ENCODE peak calls at places on chromosome 2, in six cellular contexts. K, J, G, E, H and A are unnamed samples.

GRCh38 chr2:215002500-215002899 is 135.9 kb downstream of the ABCA12 start:
- DNase-seq in J (peak), H (peak), K (no peak), G (peak), E (no peak), A (peak)

GRCh38 chr2:75915851-75916634 is 205.3 kb upstream of the GCFC2 start:
- DNase-seq in G (no peak), K (no peak), J (no peak), H (no peak), E (no peak), A (no peak)

GRCh38 chr2:234191819-234192407 is 141.4 kb downstream of the SPP2 start:
- DNase-seq in G (no peak), J (no peak), E (no peak), K (no peak), H (peak), A (no peak)

GRCh38 chr2:63658176-63658968 is 69.6 kb downstream of the MDH1 start:
- DNase-seq in J (no peak), K (no peak), E (no peak), H (no peak), G (no peak), A (peak)

GRCh38 chr2:202112041-202112440 is 39.0 kb downstream of the KIAA2012 start:
- DNase-seq in K (no peak), J (no peak), H (no peak), E (no peak), G (peak), A (no peak)

GRCh38 chr2:181234429-181235410 is 222.5 kb upstream of the ITGA4 start:
- DNase-seq in H (no peak), J (no peak), K (no peak), E (no peak), G (no peak), A (no peak)

GRCh38 chr2:238716585-238716984 is 131.3 kb upstream of the TWIST2 start:
- DNase-seq in K (no peak), J (no peak), E (no peak), G (no peak), H (no peak), A (no peak)

GRCh38 chr2:119574864-119575263 is 30.6 kb downstream of the CFAP221 start:
- DNase-seq in G (no peak), E (no peak), K (no peak), H (no peak), J (no peak), A (no peak)

GRCh38 chr2:189002079-189002478 is 27.9 kb downstream of the COL3A1 start:
- DNase-seq in E (no peak), K (no peak), G (no peak), H (peak), J (no peak), A (peak)

GRCh38 chr2:60336442-60337141 is 216.9 kb downstream of the BCL11A start:
- DNase-seq in G (no peak), K (no peak), J (no peak), E (no peak), H (no peak), A (no peak)

GRCh38 chr2:187552959-187553681 is 1.1 kb downstream of the TFPI start:
- DNase-seq in G (peak), K (no peak), E (no peak), J (peak), H (no peak), A (peak)

GRCh38 chr2:233441161-233442027 is 87.1 kb downstream of the DGKD start:
- DNase-seq in E (no peak), J (no peak), K (no peak), G (no peak), H (no peak), A (no peak)

GRCh38 chr2:100741880-100742814 is 77.8 kb upstream of the NPAS2 start:
- DNase-seq in G (no peak), H (no peak), E (no peak), J (peak), K (no peak), A (no peak)

DNA sequence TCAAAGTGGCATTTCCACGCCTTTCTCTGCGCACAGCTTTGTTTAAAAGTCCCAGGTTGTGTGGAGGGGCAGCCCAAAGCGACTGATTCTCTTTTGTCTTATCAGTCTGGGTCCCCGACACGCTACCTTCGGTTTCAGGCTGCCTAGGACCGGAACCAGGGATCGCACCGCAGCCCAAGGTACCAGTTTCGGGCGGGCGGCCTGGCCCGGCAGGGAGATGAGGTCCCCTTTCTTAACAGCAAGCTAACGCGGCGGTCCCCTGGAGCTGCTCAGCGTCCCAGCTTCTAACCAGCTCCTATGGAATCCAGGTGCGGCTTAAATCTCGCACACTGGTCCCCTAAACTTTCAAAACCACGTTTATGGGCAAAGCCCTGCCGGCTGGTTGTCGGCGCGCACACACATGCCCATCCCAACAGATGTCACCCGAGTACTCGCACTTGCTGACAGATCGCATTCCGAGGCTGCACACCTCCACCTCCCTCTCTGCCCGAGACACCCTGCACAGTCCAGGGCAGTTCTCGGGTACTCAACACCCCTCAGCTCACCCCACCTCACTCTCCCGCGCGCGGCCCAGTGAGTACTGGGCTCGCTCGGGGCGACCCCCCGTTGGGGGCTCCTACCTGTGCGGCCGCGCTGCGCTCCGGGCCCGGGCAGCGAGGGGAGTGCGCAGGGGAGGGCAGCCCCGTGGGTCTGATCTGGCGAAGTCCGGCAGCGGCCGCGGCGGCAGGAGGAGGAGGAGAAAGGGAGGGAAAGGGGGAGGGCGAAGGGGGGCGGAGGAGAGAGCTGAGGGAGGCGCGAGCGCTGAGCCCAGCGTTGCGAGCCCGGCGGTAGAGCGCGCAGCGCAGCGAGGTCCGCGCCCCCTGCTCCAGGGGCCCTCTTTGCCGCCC is at the start of gene EFEMP1:
- DNase-seq in E (no peak), G (no peak), H (no peak), J (no peak), K (peak), A (peak)
- TF ChIP-seq POLR2A in E (no peak), G (no peak), H (no peak), J (no peak), K (no peak), A (peak)

GRCh38 chr2:951224-952006 is 766 bp downstream of the SNTG2 start:
- DNase-seq in G (no peak), H (no peak), E (no peak), K (no peak), J (no peak), A (no peak)

GRCh38 chr2:950627-950992 is at the start of gene SNTG2:
- DNase-seq in E (no peak), H (no peak), K (peak), G (peak), J (no peak), A (no peak)

GRCh38 chr2:946073-947005 is 4.3 kb upstream of the SNTG2 start:
- DNase-seq in H (no peak), E (peak), G (no peak), K (peak), J (no peak), A (no peak)

GRCh38 chr2:949894-950626 is 589 bp upstream of the SNTG2 start:
- DNase-seq in K (peak), H (no peak), E (no peak), G (no peak), J (no peak), A (no peak)

GRCh38 chr2:949384-949893 is 1.2 kb upstream of the SNTG2 start:
- DNase-seq in G (no peak), H (no peak), E (no peak), J (no peak), K (no peak), A (no peak)
- H3K4me3 ChIP-seq in G (no peak), H (no peak), E (peak), J (no peak), K (peak), A (no peak)

DNA sequence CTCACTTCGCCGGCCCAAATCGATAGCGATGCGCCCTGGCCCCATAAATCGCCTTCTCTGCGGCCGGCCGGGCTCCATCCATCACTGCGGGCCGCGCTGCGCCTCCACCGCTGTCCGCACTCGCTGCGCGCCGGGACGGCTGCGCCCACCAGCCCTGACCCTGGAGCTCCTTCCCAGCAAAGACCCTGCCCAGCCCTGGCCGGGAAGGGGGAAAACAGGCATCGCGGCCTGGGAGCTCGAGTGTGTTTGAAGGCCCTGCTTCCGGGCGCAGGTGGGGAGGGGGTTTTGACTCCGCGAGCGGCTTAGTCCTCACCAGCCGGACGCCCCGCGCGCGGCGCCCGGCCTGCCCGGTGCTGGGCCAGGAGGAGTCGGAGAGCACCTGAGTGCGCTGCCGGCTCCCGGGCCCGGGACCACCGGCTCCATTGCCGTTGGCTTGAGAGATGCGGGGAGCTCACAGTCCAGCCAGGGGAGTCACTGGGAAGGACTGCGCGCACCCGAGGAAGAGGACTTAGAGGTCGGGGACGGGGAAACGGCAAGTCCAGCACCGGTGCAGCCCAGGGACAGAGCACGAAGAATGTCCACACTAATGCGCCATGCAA is 1.1 kb downstream of the PAX8 start:
- DNase-seq in E (no peak), J (no peak), K (no peak), G (no peak), H (no peak), A (no peak)
- TF ChIP-seq EZH2 in E (no peak), J (no peak), K (no peak), G (no peak), H (no peak), A (peak)

GRCh38 chr2:26249625-26250024 is 4.9 kb downstream of the HADHB start:
- DNase-seq in K (no peak), H (no peak), J (no peak), G (no peak), E (no peak), A (no peak)

GRCh38 chr2:26246818-26247217 is 2.1 kb downstream of the HADHB start:
- DNase-seq in K (no peak), J (no peak), G (peak), H (no peak), E (peak), A (no peak)

GRCh38 chr2:26255735-26256384 is 11.1 kb downstream of the HADHB start:
- DNase-seq in J (no peak), H (no peak), G (no peak), E (no peak), K (no peak), A (peak)

DNA sequence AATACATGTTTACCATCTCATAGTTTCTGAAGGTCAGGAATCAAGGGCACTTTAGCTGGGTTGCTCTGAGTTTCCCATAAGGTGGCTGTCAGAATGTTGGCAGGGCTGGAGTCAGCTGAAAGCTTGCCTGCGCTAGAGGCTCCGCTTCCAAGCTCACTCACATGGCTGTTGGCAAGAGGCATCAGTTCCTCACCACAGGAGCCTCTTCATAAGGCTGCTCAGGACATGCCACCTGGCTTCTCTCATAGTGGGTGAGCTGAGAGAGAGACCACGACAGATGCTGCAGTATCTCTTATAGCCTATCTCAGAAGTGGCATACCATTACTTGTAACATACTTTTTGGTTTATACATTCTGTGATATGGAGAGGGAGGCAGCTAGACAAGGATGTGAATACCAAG is 7.2 kb downstream of the HADHB start:
- DNase-seq in J (no peak), H (no peak), E (no peak), G (no peak), K (no peak), A (no peak)
- TF ChIP-seq POLR2A in J (no peak), H (no peak), E (no peak), G (no peak), K (no peak), A (no peak)

DNA sequence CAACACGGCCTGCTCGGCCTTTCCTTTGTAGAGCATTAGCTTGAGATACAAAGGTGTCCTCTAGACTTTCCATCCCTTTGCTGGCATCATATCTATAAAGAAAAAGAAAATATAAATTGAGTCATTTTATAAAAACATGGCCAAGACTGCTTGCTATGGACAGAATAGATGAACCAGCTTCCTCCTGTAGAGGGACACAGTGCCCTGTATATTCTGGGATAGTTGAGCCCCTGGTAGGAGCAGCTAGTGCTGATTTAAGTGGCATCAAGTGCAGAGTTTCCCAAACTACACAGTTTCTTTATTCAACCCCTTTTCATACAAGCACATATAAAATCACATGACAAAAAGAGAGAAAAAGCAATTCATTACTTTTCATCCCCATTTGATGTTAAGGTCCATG is 47.9 kb downstream of the GEMIN6 start:
- DNase-seq in G (no peak), K (no peak), E (no peak), J (no peak), H (no peak), A (no peak)
- H3K4me3 ChIP-seq in G (no peak), K (no peak), E (no peak), J (no peak), H (no peak), A (no peak)

GRCh38 chr2:176072951-176073904 is 10.5 kb downstream of the EVX2 start:
- DNase-seq in E (no peak), J (no peak), K (peak), H (no peak), G (no peak), A (no peak)

GRCh38 chr2:176072292-176072669 is 11.5 kb downstream of the EVX2 start:
- DNase-seq in E (no peak), K (no peak), J (no peak), H (no peak), G (no peak), A (no peak)

GRCh38 chr2:176075476-176075875 is 8.3 kb downstream of the EVX2 start:
- DNase-seq in G (no peak), J (no peak), E (no peak), H (no peak), K (peak), A (no peak)

GRCh38 chr2:176076063-176076462 is 7.7 kb downstream of the EVX2 start:
- DNase-seq in E (no peak), K (no peak), J (no peak), G (no peak), H (no peak), A (no peak)

DNA sequence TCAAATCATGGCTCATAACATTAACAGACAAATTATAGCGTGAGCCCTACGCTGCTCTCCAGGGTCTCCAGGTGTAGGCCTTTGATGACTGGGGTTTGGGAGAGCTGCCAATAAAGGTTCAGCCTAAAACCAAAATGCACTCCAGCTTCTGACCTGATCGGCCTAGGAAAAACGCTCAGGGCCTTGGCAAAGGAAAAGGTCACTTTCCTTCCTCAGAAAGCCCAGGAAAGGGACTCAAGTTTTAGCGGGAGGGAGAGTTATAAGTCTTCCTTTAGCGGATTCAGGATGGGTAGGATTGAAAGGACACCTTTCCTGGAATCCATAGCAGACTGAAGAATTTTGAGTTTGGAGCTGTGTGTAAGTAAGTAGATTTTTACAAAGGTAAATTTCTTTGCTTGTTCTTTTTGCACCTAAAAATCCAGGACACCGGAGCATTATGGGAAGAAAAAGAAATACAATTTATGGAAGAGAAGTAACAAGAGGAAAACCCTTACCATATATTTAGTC is 8.8 kb downstream of the EVX2 start:
- DNase-seq in H (no peak), G (no peak), J (no peak), K (no peak), E (no peak), A (no peak)
- TF ChIP-seq EZH2 in H (no peak), G (no peak), J (no peak), K (peak), E (no peak), A (no peak)

DNA sequence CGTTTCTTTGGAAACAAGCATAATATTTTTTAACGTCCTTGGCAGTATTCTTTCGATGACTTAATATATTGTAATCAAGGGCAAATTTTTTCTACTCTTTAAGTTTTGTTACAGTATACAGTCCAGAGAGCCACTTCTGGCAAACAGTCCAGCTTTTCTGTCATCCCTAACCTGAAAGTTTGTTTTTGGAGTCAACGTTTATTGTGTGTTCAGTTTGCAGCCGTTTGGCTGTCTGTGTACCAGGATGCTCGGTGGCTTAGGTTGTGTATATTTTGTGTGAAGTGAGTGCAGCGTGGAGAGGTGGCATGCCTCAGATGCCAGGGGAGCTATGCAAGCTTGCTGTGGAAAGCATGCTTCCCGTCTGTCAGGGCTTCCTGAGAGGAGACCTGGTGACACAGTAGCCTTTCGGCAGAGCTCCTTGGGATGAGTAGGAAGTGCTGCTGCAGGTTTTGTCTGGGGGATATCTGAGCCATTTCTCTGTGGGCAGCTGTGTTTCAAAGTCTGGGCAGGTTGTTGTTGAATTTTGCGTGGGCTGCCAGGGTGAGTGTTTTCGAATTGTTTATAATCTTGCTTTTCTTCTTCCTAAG is 14.7 kb downstream of the MAP3K20 start:
- DNase-seq in J (no peak), K (no peak), G (peak), H (no peak), E (no peak), A (no peak)
- TF ChIP-seq POLR2A in J (no peak), K (no peak), G (peak), H (no peak), E (no peak), A (no peak)

DNA sequence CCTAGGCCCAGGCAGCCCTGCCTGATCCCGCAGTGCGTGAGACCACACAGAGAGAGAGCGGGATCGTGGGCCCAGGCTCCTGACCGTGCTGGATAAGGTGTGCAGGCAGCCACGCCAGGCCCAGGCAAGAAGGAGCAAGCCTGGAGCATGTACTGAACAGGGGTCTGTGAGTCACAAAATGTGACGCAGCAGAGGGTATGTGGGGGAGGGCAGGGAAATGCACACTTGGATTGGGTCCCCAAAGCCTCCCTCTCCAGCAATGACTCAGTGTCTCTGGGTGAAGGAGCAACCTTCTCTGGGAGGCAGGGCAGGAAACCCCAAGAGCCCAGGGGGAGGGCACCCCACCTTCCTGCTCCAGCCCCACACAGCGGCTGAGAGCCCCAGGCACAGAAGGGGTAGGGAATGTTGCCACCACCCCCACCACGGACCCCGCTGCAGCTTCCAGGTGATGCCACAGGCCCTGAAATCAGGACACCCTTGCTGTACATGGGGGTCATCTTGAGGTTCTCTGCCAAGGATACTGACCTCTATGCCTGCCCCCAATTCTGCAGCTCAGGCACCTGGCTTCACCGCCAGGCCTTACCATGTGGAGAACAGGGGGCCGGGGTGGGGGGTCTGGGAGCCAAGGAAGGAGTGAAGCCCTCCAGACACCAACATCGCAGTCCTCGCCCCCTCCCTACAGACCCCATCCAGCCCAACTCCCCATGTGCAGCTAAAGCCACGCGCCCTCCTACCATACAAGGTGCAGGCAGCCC is 1.3 kb upstream of the GPC1 start:
- DNase-seq in E (no peak), G (peak), H (peak), J (no peak), K (no peak), A (peak)
- H3K4me3 ChIP-seq in E (no peak), G (no peak), H (peak), J (peak), K (peak), A (no peak)